ENCODE peak calls at places on chromosomes 3 and 15, in four cellular contexts. Y, R, D and X are unnamed samples.

GRCh38 chr3:175748087-175748732 is 889.1 kb downstream of the NAALADL2 start:
- DNase-seq in R (no peak), Y (no peak), D (no peak), X (peak; percentile 5)

GRCh38 chr3:77303943-77304778 is 264.3 kb downstream of the ROBO2 start:
- DNase-seq in D (no peak), R (no peak), Y (peak; percentile 20), X (no peak)

GRCh38 chr15:60396100-60396499 is 1.7 kb downstream of the ANXA2 start:
- DNase-seq in D (no peak), Y (no peak), R (no peak), X (no peak)

GRCh38 chr15:40776537-40777141 is 6.9 kb downstream of the C15orf62 start:
- DNase-seq in D (peak; percentile 86), R (peak; percentile 61), Y (no peak), X (no peak)

GRCh38 chr3:14440168-14440518 is 37.7 kb downstream of the SLC6A6 start:
- DNase-seq in D (peak; percentile 61), R (no peak), Y (no peak), X (no peak)

GRCh38 chr3:114848087-114848486 is 299.0 kb downstream of the ZBTB20 start:
- DNase-seq in R (no peak), Y (no peak), D (peak; percentile 7), X (no peak)

GRCh38 chr15:90036806-90037509 is 35.8 kb downstream of the ZNF710 start:
- DNase-seq in R (no peak), D (peak; percentile 85), Y (no peak), X (no peak)

GRCh38 chr3:18127181-18127863 is 297.8 kb downstream of the SATB1 start:
- DNase-seq in D (no peak), Y (no peak), R (no peak), X (no peak)

GRCh38 chr3:102741105-102741504 is 306.3 kb downstream of the ZPLD1 start:
- DNase-seq in Y (peak; percentile 47), D (no peak), R (no peak), X (no peak)

GRCh38 chr3:13161771-13162535 is 88.7 kb upstream of the IQSEC1 start:
- DNase-seq in D (peak; percentile 57), R (no peak), Y (no peak), X (no peak)

GRCh38 chr15:57506422-57506821 is 85.3 kb upstream of the MYZAP start:
- DNase-seq in D (no peak), R (no peak), Y (peak; percentile 11), X (no peak)

GRCh38 chr15:50162988-50163718 is 18.8 kb upstream of the SLC27A2 start:
- DNase-seq in Y (no peak), R (no peak), D (no peak), X (no peak)

GRCh38 chr3:177381070-177381469 is 183.8 kb upstream of the TBL1XR1 start:
- DNase-seq in Y (no peak), R (no peak), D (no peak), X (no peak)

GRCh38 chr15:42094512-42094963 is at the start of gene PLA2G4D:
- DNase-seq in R (no peak), D (peak; percentile 84), Y (no peak), X (no peak)

GRCh38 chr3:55327131-55327920 is 159.8 kb downstream of the WNT5A start:
- DNase-seq in Y (no peak), D (no peak), R (no peak), X (no peak)

GRCh38 chr3:128849776-128850542 is 29.5 kb upstream of the ACAD9 start:
- DNase-seq in D (no peak), Y (no peak), R (no peak), X (no peak)

GRCh38 chr3:62109534-62109933 is 263.8 kb downstream of the FEZF2 start:
- DNase-seq in R (no peak), D (no peak), Y (peak; percentile 2), X (peak; percentile 66)

GRCh38 chr3:14237431-14237830 is 58.8 kb downstream of the LSM3 start:
- DNase-seq in R (no peak), D (no peak), Y (no peak), X (no peak)

GRCh38 chr3:19202303-19202702 is 54.0 kb downstream of the KCNH8 start:
- DNase-seq in R (no peak), Y (no peak), D (no peak), X (no peak)

GRCh38 chr3:123728014-123728413 is 143.2 kb upstream of the HACD2 start:
- DNase-seq in Y (no peak), D (no peak), R (no peak), X (no peak)

GRCh38 chr3:190516416-190516815 is 2.5 kb downstream of the IL1RAP start:
- DNase-seq in D (no peak), Y (no peak), R (no peak), X (no peak)

GRCh38 chr3:144294659-144295538 is 323.3 kb downstream of the DIPK2A start:
- DNase-seq in R (no peak), Y (no peak), D (no peak), X (no peak)

GRCh38 chr3:197801801-197802504 is 10.9 kb downstream of the LRCH3 start:
- DNase-seq in R (no peak), Y (peak; percentile 67), D (no peak), X (no peak)

GRCh38 chr15:93028632-93029612 is 60.1 kb downstream of the RGMA start:
- DNase-seq in D (peak; percentile 93), R (peak; percentile 50), Y (peak; percentile 82), X (peak; percentile 26)

GRCh38 chr3:178195824-178196223 is 340.4 kb upstream of the KCNMB2 start:
- DNase-seq in Y (no peak), R (no peak), D (no peak), X (peak; percentile 7)

GRCh38 chr3:5498981-5499380 is 311.5 kb downstream of the EDEM1 start:
- DNase-seq in D (no peak), R (no peak), Y (no peak), X (no peak)

GRCh38 chr3:186589115-186589514 is 18.6 kb downstream of the DNAJB11 start:
- DNase-seq in R (no peak), D (no peak), Y (peak; percentile 50), X (no peak)

GRCh38 chr3:185796431-185797107 is 28.3 kb downstream of the IGF2BP2 start:
- DNase-seq in Y (no peak), R (no peak), D (no peak), X (peak; percentile 61)

GRCh38 chr3:168121175-168121853 is 25.6 kb upstream of the GOLIM4 start:
- DNase-seq in D (no peak), R (no peak), Y (no peak), X (no peak)

GRCh38 chr3:10437995-10438901 is 67.1 kb downstream of the ATP2B2 start:
- DNase-seq in R (no peak), Y (peak; percentile 21), D (no peak), X (peak; percentile 10)

GRCh38 chr3:156298938-156299337 is 178.6 kb downstream of the KCNAB1 start:
- DNase-seq in D (peak; percentile 71), R (no peak), Y (no peak), X (no peak)

GRCh38 chr3:196122021-196122687 is 40.3 kb upstream of the TFRC start:
- DNase-seq in D (no peak), Y (no peak), R (no peak), X (no peak)

GRCh38 chr3:122493296-122493695 is 21.4 kb downstream of the KPNA1 start:
- DNase-seq in D (no peak), R (no peak), Y (no peak), X (no peak)

GRCh38 chr3:57011022-57011421 is 49.4 kb upstream of the SPATA12 start:
- DNase-seq in R (no peak), Y (no peak), D (no peak), X (no peak)

GRCh38 chr3:66501483-66502266 is 853 bp upstream of the LRIG1 start:
- DNase-seq in R (no peak), Y (no peak), D (no peak), X (no peak)
- H3K4me3 ChIP-seq in R (peak overlapping the region; percentile 32), Y (peak overlapping the region; percentile 75), D (peak overlapping the region; percentile 83), X (peak overlapping the region; percentile 50)

DNA sequence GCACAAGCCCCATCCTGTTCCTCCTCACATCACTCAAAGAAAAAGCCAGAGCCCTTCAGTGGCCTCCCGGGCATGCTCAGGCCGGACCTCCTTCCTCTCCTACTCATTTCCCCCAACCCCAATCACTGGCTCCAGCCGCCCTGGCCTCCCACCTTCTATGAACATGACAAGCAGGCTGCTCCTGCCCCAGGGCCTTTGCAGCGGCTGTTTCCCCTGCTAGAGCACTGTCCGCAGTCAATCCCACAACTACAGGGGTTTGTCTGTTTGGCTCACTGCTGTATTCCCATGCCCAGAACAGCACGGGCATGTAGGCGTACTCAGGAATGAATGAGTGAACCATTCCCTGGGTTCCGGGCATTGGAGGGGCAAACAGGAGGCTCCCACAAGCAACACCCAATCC is 139.8 kb upstream of the PRR20G start:
- DNase-seq in R (peak; percentile 25), D (no peak), Y (no peak), X (no peak)
- H3K27me3 ChIP-seq in R (peaks cover 5% of the 10 kb centered on the region), D (peaks cover 38% of the 10 kb centered on the region), Y (peaks cover 67% of the 10 kb centered on the region), X (peaks cover 37% of the 10 kb centered on the region)

DNA sequence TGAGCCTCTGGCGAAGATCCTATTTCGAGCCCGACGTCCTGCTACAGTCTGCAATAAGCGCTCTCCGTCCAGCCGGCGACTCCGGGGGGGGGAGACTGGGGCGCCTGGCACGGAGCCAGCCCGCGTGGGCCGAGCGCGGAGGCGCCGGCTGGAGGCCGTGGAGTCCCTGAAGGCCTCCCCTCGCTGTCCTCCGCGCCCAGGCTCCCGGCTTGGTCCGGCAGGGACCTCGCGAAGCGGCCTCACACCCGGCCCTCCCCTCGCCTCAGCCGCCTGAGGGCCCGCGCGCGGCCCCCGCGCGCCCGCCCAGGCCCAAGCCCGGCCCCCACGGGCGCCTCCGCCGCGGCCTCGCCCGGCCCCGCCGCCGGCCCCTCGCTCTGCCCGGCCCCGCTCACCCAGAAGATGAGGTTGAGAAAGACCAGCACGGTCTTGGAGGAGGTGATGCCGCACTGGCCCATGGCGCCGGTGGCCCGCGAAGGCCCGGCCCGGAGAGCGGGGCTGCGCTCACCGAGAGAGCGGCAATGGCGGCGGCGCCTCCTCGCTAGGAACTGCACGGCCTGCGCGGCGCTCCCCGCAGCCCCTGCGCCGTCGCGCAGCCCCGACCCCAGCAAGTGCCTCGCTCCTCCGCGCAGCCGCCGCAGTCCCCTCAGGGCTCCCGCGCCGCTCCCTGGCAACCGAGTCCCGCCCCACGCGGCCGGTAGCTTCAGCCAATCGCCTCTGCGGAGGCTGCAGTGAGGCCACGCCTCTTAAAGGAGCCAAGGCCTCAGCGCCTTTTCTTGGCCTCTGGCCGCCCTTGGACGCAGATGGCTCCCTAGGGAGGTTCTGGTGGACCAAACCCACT is at the start of gene TSPAN3:
- DNase-seq in Y (peak; percentile 97), R (peak; percentile 94), D (peak; percentile 97), X (peak; percentile 54)
- H3K4me3 ChIP-seq in Y (peak within 1 kb of the TSS; percentile 88), R (peak within 1 kb of the TSS; percentile 74), D (peak within 1 kb of the TSS; percentile 81), X (peak within 1 kb of the TSS; percentile 74)

GRCh38 chr3:129992781-129993180 is 18.3 kb downstream of the TRH start:
- DNase-seq in Y (no peak), D (peak; percentile 43), R (no peak), X (no peak)
- H3K27me3 ChIP-seq in Y (peaks cover 14% of the 10 kb centered on the region), D (no peaks in the 10 kb centered on the region), R (no peaks in the 10 kb centered on the region), X (peaks cover 24% of the 10 kb centered on the region)

DNA sequence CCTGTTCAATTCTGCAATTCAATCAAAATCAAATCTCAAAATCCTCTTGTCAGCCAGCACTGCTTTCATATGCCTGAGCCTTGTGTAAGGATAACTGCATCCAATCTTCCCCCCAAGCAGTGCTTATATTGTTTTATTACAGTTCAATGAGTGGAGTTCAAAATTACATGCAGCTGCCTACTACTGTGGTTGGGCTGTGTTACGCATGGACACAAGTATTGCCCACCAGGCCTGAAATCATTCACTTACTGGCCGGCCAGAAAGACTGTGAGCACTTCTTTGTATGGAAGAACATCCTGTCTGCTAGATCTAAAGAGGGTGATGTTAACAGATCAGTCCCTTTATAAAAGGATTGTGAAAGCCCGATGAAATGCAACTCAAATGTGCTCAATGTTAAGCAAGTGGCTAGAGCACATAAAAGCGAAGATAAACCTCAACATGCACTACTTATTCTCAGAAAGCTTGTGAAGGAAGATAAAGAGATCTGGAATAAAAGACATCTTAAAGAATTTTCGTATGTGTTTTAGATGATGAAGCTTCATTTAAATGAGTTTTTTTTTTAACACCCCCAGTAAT is 132.5 kb downstream of the FOXP1 start:
- DNase-seq in D (no peak), R (no peak), Y (no peak), X (no peak)
- H3K4me3 ChIP-seq in D (no peak overlapping the region), R (peak overlapping the region; percentile 7), Y (no peak overlapping the region), X (no peak overlapping the region)